ENCODE peak calls at places on chromosomes 12 and 14, in four cellular contexts. B is kidney epithelial cell, H is PC-3, R is upper lobe of right lung. P is an unnamed sample.

GRCh38 chr14:45679852-45680251 is 426.9 kb upstream of the MIS18BP1 start:
- DNase-seq in H (peak), B (peak), R (no peak), P (peak)

GRCh38 chr12:105773501-105773900 is 365.3 kb downstream of the NUAK1 start:
- DNase-seq in H (no peak), B (no peak), R (no peak), P (no peak)

GRCh38 chr12:130752692-130753230 is 36.7 kb upstream of the RIMBP2 start:
- DNase-seq in H (no peak), B (no peak), R (no peak), P (no peak)

GRCh38 chr12:50110127-50110761 is 1.8 kb upstream of the COX14 start:
- DNase-seq in R (peak), B (no peak), H (no peak), P (no peak)

GRCh38 chr14:90608281-90608680 is 207.9 kb downstream of the TTC7B start:
- DNase-seq in R (no peak), H (no peak), B (no peak), P (no peak)

GRCh38 chr12:47829584-47829983 is 9.9 kb upstream of the HDAC7 start:
- DNase-seq in H (no peak), B (no peak), R (no peak), P (no peak)

GRCh38 chr12:89228466-89228865 is 123.8 kb downstream of the DUSP6 start:
- DNase-seq in B (no peak), H (no peak), R (no peak), P (no peak)

GRCh38 chr14:21205026-21205677 is 49.3 kb upstream of the OR5AU1 start:
- DNase-seq in R (no peak), H (no peak), B (no peak), P (no peak)

GRCh38 chr12:115313929-115314328 is 630.0 kb upstream of the TBX3 start:
- DNase-seq in R (no peak), H (peak), B (peak), P (no peak)

GRCh38 chr14:101191882-101192660 is 288.5 kb upstream of the RTL1 start:
- DNase-seq in H (no peak), B (no peak), R (no peak), P (no peak)

GRCh38 chr12:34390846-34391700 is 368.8 kb downstream of the ALG10 start:
- DNase-seq in H (no peak), B (no peak), R (peak), P (no peak)

GRCh38 chr12:51028811-51029146 is 2.6 kb upstream of the SLC11A2 start:
- DNase-seq in B (no peak), R (no peak), H (peak), P (no peak)

GRCh38 chr12:70399319-70399718 is 33.2 kb downstream of the KCNMB4 start:
- DNase-seq in R (no peak), H (no peak), B (no peak), P (no peak)

GRCh38 chr12:118377005-118377890 is 893 bp downstream of the SUDS3 start:
- DNase-seq in H (peak), B (no peak), R (no peak), P (no peak)

GRCh38 chr12:103392722-103393121 is 103.0 kb downstream of the C12orf42 start:
- DNase-seq in B (no peak), R (no peak), H (no peak), P (no peak)

GRCh38 chr12:26828315-26828714 is 4.7 kb downstream of the ITPR2 start:
- DNase-seq in H (no peak), B (no peak), R (no peak), P (no peak)

GRCh38 chr14:99118946-99119345 is 153.1 kb downstream of the BCL11B start:
- DNase-seq in B (no peak), R (no peak), H (no peak), P (no peak)

GRCh38 chr14:32559048-32559447 is 229.9 kb downstream of the AKAP6 start:
- DNase-seq in R (no peak), H (peak), B (no peak), P (no peak)

GRCh38 chr12:57522887-57523705 is 472 bp downstream of the MBD6 start:
- DNase-seq in R (peak), H (peak), B (no peak), P (no peak)

GRCh38 chr12:89276860-89277259 is 75.4 kb downstream of the DUSP6 start:
- DNase-seq in R (no peak), H (no peak), B (no peak), P (no peak)

GRCh38 chr14:72513994-72514659 is 379.8 kb downstream of the DPF3 start:
- DNase-seq in B (peak), R (no peak), H (peak), P (peak)

GRCh38 chr12:50211392-50212070 is 44.4 kb upstream of the CERS5 start:
- DNase-seq in H (peak), B (no peak), R (no peak), P (no peak)

GRCh38 chr14:55129086-55129427 is at the start of gene LGALS3:
- DNase-seq in R (peak), B (no peak), H (peak), P (peak)

GRCh38 chr12:3704512-3705348 is 48.2 kb downstream of the CRACR2A start:
- DNase-seq in H (no peak), R (no peak), B (no peak), P (no peak)

GRCh38 chr12:47730341-47730744 is 5.1 kb upstream of the ENDOU start:
- DNase-seq in R (no peak), B (no peak), H (peak), P (no peak)

GRCh38 chr12:108677381-108677780 is 43.7 kb upstream of the SELPLG start:
- DNase-seq in B (no peak), R (no peak), H (no peak), P (no peak)

GRCh38 chr12:96141216-96141944 is 52.8 kb upstream of the ELK3 start:
- DNase-seq in R (no peak), H (no peak), B (peak), P (no peak)

GRCh38 chr12:117854339-117855012 is 114.3 kb downstream of the KSR2 start:
- DNase-seq in R (no peak), B (no peak), H (peak), P (no peak)

GRCh38 chr12:109544955-109545531 is 28.3 kb downstream of the MMAB start:
- DNase-seq in R (no peak), H (peak), B (peak), P (no peak)

GRCh38 chr12:87930033-87930432 is 99.2 kb downstream of the C12orf50 start:
- DNase-seq in R (no peak), H (peak), B (peak), P (peak)

GRCh38 chr12:81284137-81284536 is 206.3 kb downstream of the ACSS3 start:
- DNase-seq in R (no peak), B (no peak), H (peak), P (no peak)

GRCh38 chr14:30840086-30840779 is 34.1 kb upstream of the COCH start:
- DNase-seq in B (no peak), R (no peak), H (peak), P (no peak)

GRCh38 chr14:78921856-78922255 is 751.7 kb downstream of the NRXN3 start:
- DNase-seq in B (peak), H (peak), R (no peak), P (peak)

GRCh38 chr14:92581206-92581605 is 67.6 kb downstream of the RIN3 start:
- DNase-seq in B (no peak), R (no peak), H (no peak), P (no peak)
- TF ChIP-seq CTCF in B (no peak), R (no peak), H (no peak), P (no peak)

GRCh38 chr12:22533155-22533554 is 11.2 kb downstream of the C2CD5 start:
- DNase-seq in B (no peak), H (no peak), R (no peak), P (no peak)

GRCh38 chr12:22532317-22532716 is 12.0 kb downstream of the C2CD5 start:
- DNase-seq in B (no peak), R (no peak), H (no peak), P (no peak)

GRCh38 chr12:22537000-22537544 is 7.3 kb downstream of the C2CD5 start:
- DNase-seq in H (no peak), R (no peak), B (no peak), P (no peak)

GRCh38 chr12:22535478-22535877 is 8.9 kb downstream of the C2CD5 start:
- DNase-seq in R (no peak), B (no peak), H (no peak), P (no peak)

GRCh38 chr12:22535038-22535437 is 9.3 kb downstream of the C2CD5 start:
- DNase-seq in H (no peak), B (no peak), R (no peak), P (no peak)
- H3K4me3 ChIP-seq in H (no peak), B (no peak), R (no peak), P (no peak)

DNA sequence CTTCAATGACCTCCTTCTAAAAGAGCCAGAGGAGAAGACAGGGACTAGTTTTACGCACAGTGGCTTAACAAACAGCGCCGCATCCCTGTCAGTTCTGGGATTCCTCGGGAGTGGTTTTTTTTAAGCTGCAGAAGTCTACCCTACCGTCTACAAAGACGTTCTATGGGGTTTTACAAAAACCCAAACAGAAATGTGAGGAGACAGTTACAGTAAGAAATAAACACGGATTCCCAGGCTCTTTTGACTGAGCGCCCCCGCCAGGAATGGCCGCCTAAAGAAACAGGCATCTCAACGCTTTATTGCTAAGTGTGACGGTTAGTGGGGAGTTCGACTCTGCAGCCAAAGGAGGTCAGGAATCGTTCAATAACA is 484 bp downstream of the ALKBH1 start:
- DNase-seq in R (no peak), B (no peak), H (peak), P (no peak)
- TF ChIP-seq CTCF in R (no peak), B (peak), H (peak), P (peak)

GRCh38 chr12:6697584-6698351 is 2.8 kb downstream of the PIANP start:
- DNase-seq in H (peak), R (no peak), B (no peak), P (no peak)

GRCh38 chr12:6700646-6701051 is at the start of gene PIANP:
- DNase-seq in B (no peak), H (no peak), R (peak), P (no peak)

GRCh38 chr12:6698352-6699046 is 2.1 kb downstream of the PIANP start:
- DNase-seq in H (no peak), R (no peak), B (no peak), P (no peak)

GRCh38 chr12:6699989-6700645 is 498 bp downstream of the PIANP start:
- DNase-seq in R (peak), B (no peak), H (no peak), P (no peak)

DNA sequence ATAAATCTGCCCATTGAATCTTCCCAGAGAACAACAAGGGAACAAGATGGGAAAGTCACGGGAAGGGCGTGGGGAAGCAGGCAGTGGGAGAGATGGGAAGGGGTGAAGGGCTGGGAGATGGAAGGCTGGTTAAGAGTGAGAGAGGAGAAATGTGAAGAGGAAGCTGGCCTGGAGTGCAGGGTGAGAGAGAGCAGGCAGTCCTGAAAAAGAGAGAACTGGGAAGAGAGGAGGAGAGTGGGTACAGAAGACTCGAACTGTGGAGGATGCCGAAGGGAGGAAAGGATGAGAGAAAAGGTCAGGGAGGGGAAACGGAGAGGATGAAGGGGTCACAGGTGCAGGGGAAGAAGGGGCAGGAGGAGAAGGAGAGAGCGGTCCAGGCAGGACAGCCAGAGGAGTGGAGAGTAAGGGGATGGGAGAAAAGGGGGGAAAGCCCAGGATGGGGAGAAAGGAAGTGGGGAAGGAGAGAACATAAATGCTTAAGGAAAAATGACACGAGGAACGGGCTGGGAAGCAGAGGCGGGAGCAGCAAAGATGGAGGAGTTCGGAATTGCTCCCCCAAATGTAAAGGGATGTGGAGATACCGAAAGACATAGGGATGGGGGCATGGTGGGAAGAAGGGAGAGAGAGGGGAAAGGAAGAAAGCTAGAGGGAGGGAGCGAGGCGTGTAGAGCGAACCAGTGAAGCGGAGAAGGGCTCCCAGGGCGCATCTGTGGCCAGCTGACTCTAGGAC is 1.2 kb downstream of the PIANP start:
- DNase-seq in H (no peak), B (no peak), R (peak), P (no peak)
- H3K4me3 ChIP-seq in H (no peak), B (peak), R (peak), P (peak)

GRCh38 chr14:25406818-25407217 is 356.9 kb upstream of the STXBP6 start:
- DNase-seq in R (no peak), H (peak), B (no peak), P (no peak)

GRCh38 chr14:25413058-25413457 is 363.1 kb upstream of the STXBP6 start:
- DNase-seq in R (no peak), B (no peak), H (no peak), P (no peak)

DNA sequence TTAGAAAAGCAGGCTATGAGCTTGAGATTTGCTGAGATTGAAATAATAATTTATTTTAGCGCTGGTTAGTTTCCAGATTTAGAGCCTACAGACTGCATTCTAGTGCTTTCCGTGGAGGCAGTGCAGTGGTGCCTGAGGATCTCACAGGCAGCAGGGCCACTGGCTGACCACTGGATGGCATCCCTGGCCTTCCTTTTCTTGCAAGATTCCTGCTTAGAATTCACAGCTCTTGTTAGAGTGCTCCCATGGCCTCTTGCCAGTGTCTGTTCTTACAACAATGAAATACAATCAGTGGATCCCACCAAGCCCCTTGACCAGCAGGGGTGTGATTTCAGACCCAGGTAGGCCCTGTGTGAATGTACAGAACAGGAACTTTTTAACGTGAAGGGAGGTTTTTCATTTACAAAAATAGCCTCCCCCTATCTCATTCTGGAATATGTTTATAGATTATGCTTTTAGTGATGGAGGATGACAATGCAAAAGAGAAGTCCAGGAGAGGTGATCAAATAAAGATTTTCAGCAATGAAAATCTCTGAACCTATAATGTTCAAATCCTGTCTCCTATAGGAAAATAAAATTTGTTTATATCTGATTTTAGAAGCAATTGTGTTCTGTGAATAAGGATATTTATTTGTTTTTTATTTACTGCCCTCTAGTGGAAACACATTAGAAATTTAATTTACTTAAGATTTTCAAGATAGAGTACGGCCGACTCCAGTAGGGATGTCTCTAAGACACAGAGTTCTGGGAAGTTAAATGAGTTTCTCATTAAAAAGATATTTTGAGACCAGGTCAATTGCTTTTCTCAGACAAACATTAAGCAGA is 362.2 kb upstream of the STXBP6 start:
- DNase-seq in R (no peak), B (no peak), H (peak), P (no peak)
- TF ChIP-seq CTCF in R (peak), B (no peak), H (peak), P (no peak)

GRCh38 chr14:102235275-102235897 is 69.6 kb downstream of the MOK start:
- DNase-seq in R (peak), B (peak), H (peak), P (peak)

GRCh38 chr14:102236026-102236425 is 68.9 kb downstream of the MOK start:
- DNase-seq in H (no peak), R (no peak), B (no peak), P (no peak)

GRCh38 chr14:102239231-102239630 is 65.7 kb downstream of the MOK start:
- DNase-seq in B (no peak), H (no peak), R (no peak), P (no peak)

GRCh38 chr14:102238766-102239165 is 66.2 kb downstream of the MOK start:
- DNase-seq in B (no peak), R (no peak), H (no peak), P (no peak)

GRCh38 chr14:102238131-102238530 is 66.8 kb downstream of the MOK start:
- DNase-seq in H (peak), B (no peak), R (no peak), P (no peak)
- H3K4me3 ChIP-seq in H (no peak), B (no peak), R (no peak), P (no peak)

DNA sequence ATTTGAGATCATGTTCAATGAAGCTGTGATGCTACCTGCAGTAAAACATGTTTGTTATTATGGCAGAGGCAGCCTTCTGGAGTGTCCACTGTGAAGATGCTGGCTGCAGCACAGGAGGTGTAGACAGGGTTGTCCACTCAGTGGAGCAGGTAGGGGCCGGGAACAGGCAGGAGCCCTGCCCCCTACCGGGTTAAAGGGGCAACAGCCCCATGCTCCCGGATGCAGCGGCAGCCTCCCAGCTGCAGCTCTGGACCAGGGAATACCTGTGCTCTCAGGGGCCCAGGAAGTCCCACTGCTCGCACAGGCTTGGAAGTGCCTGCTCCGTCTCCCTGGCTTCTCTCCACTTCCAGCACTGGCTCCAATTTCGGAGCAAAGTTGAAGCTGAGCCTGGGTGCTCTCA is 401.6 kb downstream of the FOXG1 start:
- DNase-seq in H (no peak), B (no peak), R (no peak), P (no peak)
- TF ChIP-seq CTCF in H (no peak), B (no peak), R (no peak), P (no peak)

DNA sequence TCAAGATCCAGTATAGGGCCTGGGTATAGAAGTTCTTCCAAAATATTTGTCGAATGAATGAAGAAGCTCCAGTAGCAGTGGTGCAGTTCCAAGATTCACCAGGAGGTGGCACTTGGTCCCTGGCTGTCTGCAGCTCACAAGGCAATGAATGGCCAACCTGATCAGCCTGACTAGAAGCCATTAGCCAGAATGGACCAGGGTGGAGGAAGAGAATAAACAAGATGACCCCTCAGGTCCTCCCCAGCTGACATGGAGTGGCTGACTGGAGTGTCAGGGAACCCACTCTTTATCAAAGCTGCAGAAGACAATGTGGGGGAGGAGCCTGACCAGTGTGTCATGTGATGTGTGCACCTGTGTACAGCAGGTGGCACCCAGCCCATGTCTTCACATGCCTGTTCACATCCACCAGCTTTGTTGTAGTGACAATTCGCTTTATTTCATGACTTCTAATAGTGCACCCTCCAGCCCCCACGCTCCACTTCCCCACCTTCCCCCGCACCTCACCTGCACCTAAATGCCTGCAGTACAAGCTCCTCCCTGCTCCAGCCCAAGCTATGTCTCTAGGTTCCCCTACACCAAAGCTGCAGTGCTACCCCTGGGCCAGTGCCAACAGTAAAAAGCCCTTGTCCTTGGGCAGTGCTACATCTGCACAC is 3.0 kb downstream of the LTBP2 start:
- DNase-seq in R (peak), B (no peak), H (peak), P (peak)
- H3K4me3 ChIP-seq in R (peak), B (no peak), H (no peak), P (peak)

P was measured in retinal pigment epithelial cell.